ENCODE peak calls at places on chromosomes 3 and 15, in seven cellular contexts. A, W, B, L, C, Z and J are unnamed samples.

GRCh38 chr3:177201707-177202397 is 4.6 kb upstream of the TBL1XR1 start:
- DNase-seq in C (no peak), L (peak; percentile 62), W (no peak), B (no peak), Z (peak; percentile 32), A (peak; percentile 77), J (peak; percentile 82)

GRCh38 chr3:42819351-42819965 is 10.2 kb downstream of the ACKR2 start:
- DNase-seq in W (no peak), L (no peak), Z (no peak), B (no peak), A (no peak), C (no peak), J (no peak)

GRCh38 chr3:69161587-69162196 is 39.3 kb upstream of the LMOD3 start:
- DNase-seq in B (no peak), A (peak; percentile 46), Z (no peak), W (peak; percentile 18), L (peak; percentile 53), C (peak; percentile 42), J (peak; percentile 41)

GRCh38 chr15:77548608-77549551 is 83.8 kb downstream of the LINGO1 start:
- DNase-seq in A (no peak), B (no peak), L (no peak), Z (no peak), C (no peak), W (no peak), J (no peak)

GRCh38 chr3:178198329-178198728 is 337.9 kb upstream of the KCNMB2 start:
- DNase-seq in Z (no peak), A (no peak), L (peak; percentile 40), W (no peak), C (peak; percentile 32), B (no peak), J (no peak)

GRCh38 chr15:38589502-38589901 is 24.9 kb upstream of the RASGRP1 start:
- DNase-seq in A (no peak), B (no peak), C (peak; percentile 71), W (no peak), L (peak; percentile 85), Z (peak; percentile 39), J (peak; percentile 51)

GRCh38 chr3:186471781-186472180 is 72.4 kb downstream of the CRYGS start:
- DNase-seq in W (no peak), L (no peak), A (no peak), Z (no peak), C (no peak), B (no peak), J (no peak)

GRCh38 chr3:44861412-44862220 is at the start of gene TMEM42:
- DNase-seq in C (peak; percentile 80), L (peak; percentile 90), B (peak; percentile 87), W (peak; percentile 82), Z (peak; percentile 82), A (peak; percentile 90), J (peak; percentile 85)

GRCh38 chr15:24944939-24945338 is 9.8 kb upstream of the SNRPN start:
- DNase-seq in L (peak; percentile 59), A (no peak), Z (no peak), B (no peak), W (no peak), C (no peak), J (no peak)

GRCh38 chr15:43939070-43939469 is 112.3 kb downstream of the WDR76 start:
- DNase-seq in B (no peak), A (no peak), Z (no peak), L (peak; percentile 33), W (no peak), C (no peak), J (peak; percentile 50)

GRCh38 chr3:6605245-6605644 is 255.7 kb upstream of the GRM7 start:
- DNase-seq in W (no peak), B (no peak), C (no peak), Z (no peak), L (peak; percentile 3), A (no peak), J (no peak)

GRCh38 chr3:124529826-124530571 is 200.3 kb upstream of the UMPS start:
- DNase-seq in W (no peak), L (no peak), A (no peak), C (no peak), B (no peak), Z (peak; percentile 68), J (no peak)

GRCh38 chr3:66066963-66067617 is 28.4 kb upstream of the MAGI1 start:
- DNase-seq in L (no peak), W (no peak), A (no peak), B (no peak), Z (no peak), C (no peak), J (no peak)

GRCh38 chr3:50259432-50260026 is 9.4 kb upstream of the SEMA3B start:
- DNase-seq in C (no peak), A (no peak), W (no peak), L (no peak), B (no peak), Z (no peak), J (no peak)

GRCh38 chr15:65551183-65551582 is 20.9 kb downstream of the HACD3 start:
- DNase-seq in C (no peak), B (no peak), A (no peak), Z (no peak), L (no peak), W (no peak), J (no peak)

GRCh38 chr15:64148581-64148980 is 3.0 kb upstream of the SNX22 start:
- DNase-seq in B (no peak), L (no peak), C (no peak), Z (no peak), A (no peak), W (no peak), J (no peak)

GRCh38 chr15:31349233-31350141 is 22.9 kb downstream of the KLF13 start:
- DNase-seq in B (no peak), A (no peak), W (no peak), Z (no peak), L (no peak), C (no peak), J (peak; percentile 25)

GRCh38 chr15:31352283-31352880 is 25.7 kb downstream of the KLF13 start:
- DNase-seq in L (peak; percentile 4), B (peak; percentile 87), W (no peak), A (no peak), C (no peak), Z (no peak), J (peak; percentile 35)

GRCh38 chr15:31353931-31354330 is 27.3 kb downstream of the KLF13 start:
- DNase-seq in A (no peak), W (no peak), Z (no peak), B (no peak), C (peak; percentile 14), L (no peak), J (no peak)

GRCh38 chr15:31350771-31351170 is 24.1 kb downstream of the KLF13 start:
- DNase-seq in A (no peak), W (no peak), B (no peak), C (no peak), L (no peak), Z (no peak), J (no peak)

GRCh38 chr15:31352911-31353811 is 26.5 kb downstream of the KLF13 start:
- DNase-seq in W (no peak), A (peak; percentile 49), C (peak; percentile 81), L (peak; percentile 82), B (peak; percentile 52), Z (no peak), J (peak; percentile 84)
- TF ChIP-seq CTCF in W (no peak), A (no peak), C (no peak), L (no peak), B (no peak), Z (no peak), J (no peak)

DNA sequence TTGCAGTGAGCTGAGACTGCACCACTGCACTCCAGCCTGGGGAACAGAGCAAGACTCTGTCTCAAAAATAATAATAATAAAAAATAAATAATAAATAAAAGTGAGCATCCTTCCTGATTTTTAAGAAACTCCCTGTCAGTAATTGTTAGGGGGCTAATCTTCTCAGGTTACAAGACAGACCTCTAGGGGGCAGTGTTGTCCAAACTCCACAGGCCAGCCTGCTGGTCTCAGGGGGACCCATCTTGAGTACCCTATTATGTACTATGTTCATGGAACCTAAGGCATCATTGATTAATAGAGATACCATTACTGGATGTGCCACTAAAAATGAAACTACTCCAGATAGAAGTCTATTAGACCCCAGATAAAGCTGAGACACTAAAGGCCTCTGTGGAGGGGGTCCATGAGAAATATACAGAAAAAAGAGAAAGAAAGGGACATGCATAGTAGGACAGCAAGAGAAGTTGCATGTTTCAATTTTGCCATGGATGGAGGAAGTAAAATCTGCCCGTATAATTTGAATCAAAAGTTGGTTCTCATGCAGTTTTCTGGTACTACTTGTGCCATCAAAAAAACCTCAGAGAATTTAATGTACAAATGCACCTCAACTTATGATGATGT is 85.5 kb upstream of the CDV3 start:
- DNase-seq in Z (no peak), B (no peak), A (no peak), W (no peak), C (no peak), L (peak; percentile 27), J (peak; percentile 70)
- TF ChIP-seq CTCF in Z (no peak), B (peak; percentile 24), A (peak; percentile 27), W (peak; percentile 57), C (peak; percentile 89), L (peak; percentile 53), J (peak; percentile 88)

GRCh38 chr15:70608156-70608555 is 155.2 kb downstream of the UACA start:
- DNase-seq in C (no peak), A (no peak), W (no peak), L (peak; percentile 44), Z (no peak), B (no peak), J (no peak)

GRCh38 chr15:70602281-70602680 is 161.1 kb downstream of the UACA start:
- DNase-seq in C (no peak), B (no peak), A (no peak), W (no peak), Z (no peak), L (no peak), J (no peak)

GRCh38 chr15:70602834-70603560 is 160.4 kb downstream of the UACA start:
- DNase-seq in C (no peak), L (no peak), A (no peak), Z (no peak), B (no peak), W (no peak), J (no peak)

GRCh38 chr15:70605606-70606410 is 157.6 kb downstream of the UACA start:
- DNase-seq in L (peak; percentile 84), C (peak; percentile 30), A (no peak), Z (peak; percentile 88), W (no peak), B (peak; percentile 81), J (no peak)

DNA sequence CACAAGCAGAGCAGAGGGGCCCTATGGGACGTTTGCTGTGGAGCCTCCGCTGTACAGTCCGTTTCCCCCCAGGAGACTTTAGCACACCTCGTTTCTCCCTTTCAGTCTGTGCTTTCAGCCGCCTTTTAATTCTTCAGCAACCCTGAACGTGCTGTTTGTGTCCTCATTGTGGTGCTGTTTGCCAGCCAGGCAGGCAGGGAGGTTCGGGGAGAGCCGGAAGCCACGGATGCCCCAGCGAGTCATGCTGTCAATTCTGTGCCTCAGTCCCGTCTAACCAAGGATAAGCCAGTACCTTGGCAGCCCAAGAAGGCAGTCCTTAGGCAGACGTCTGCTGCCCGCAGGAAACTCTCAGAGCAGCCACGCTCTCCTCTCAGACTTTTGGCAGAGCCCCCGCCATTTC is 158.7 kb downstream of the UACA start:
- DNase-seq in L (peak; percentile 37), A (no peak), Z (no peak), B (no peak), C (no peak), W (no peak), J (no peak)
- TF ChIP-seq CTCF in L (peak; percentile 26), A (no peak), Z (no peak), B (no peak), C (no peak), W (no peak), J (no peak)

GRCh38 chr3:55624238-55624637 is 137.1 kb upstream of the WNT5A start:
- DNase-seq in L (peak; percentile 61), C (peak; percentile 52), A (no peak), W (no peak), B (peak; percentile 31), Z (no peak), J (no peak)
- TF ChIP-seq CTCF in L (no peak), C (peak; percentile 24), A (no peak), W (no peak), B (no peak), Z (no peak), J (no peak)